ENCODE peak calls at places on chromosomes 5 and 9, in seven cellular contexts. E is AG09319, V is coronary artery, D is left cardiac atrium, U is iris pigment epithelial cell, L is AML-193, I is cardiac muscle cell. A is an unnamed sample.

GRCh38 chr9:93903886-93904648 is 51.1 kb downstream of the BARX1 start:
- DNase-seq in U (no peak), I (no peak), E (no peak), L (no peak), D (peak; percentile 10), V (peak; percentile 62), A (no peak)

GRCh38 chr9:93357649-93358048 is 93.8 kb upstream of the FAM120A start:
- DNase-seq in U (no peak), D (no peak), V (no peak), L (no peak), I (no peak), E (no peak), A (no peak)

GRCh38 chr5:150589791-150590601 is 50.5 kb upstream of the SYNPO start:
- DNase-seq in U (peak; percentile 52), D (peak; percentile 84), L (no peak), I (peak; percentile 59), E (peak; percentile 14), V (peak; percentile 89), A (peak; percentile 77)

GRCh38 chr5:39164016-39164415 is 55.3 kb downstream of the FYB1 start:
- DNase-seq in V (no peak), U (no peak), E (no peak), I (no peak), L (no peak), D (no peak), A (no peak)

GRCh38 chr9:75574569-75574968 is 315.9 kb upstream of the PCSK5 start:
- DNase-seq in U (no peak), I (no peak), E (no peak), V (no peak), D (no peak), L (no peak), A (no peak)

GRCh38 chr9:68704804-68705635 is at the start of gene PIP5K1B:
- DNase-seq in D (peak; percentile 79), L (peak; percentile 81), V (peak; percentile 79), E (no peak), U (peak; percentile 70), I (peak; percentile 87), A (peak; percentile 40)

GRCh38 chr5:90983148-90983547 is 400.0 kb downstream of the ARRDC3 start:
- DNase-seq in V (no peak), D (peak; percentile 20), U (peak; percentile 99), I (no peak), L (peak; percentile 79), E (no peak), A (peak; percentile 96)

GRCh38 chr5:8399471-8399870 is 530.5 kb downstream of the MTRR start:
- DNase-seq in D (no peak), E (no peak), U (no peak), V (no peak), I (no peak), L (no peak), A (no peak)

GRCh38 chr9:34310205-34310604 is 18.9 kb downstream of the KIF24 start:
- DNase-seq in V (no peak), I (no peak), E (no peak), U (peak; percentile 58), D (no peak), L (no peak), A (no peak)

GRCh38 chr5:173395257-173395932 is 67.2 kb upstream of the STC2 start:
- DNase-seq in E (no peak), U (peak; percentile 71), D (no peak), V (peak; percentile 62), L (no peak), I (peak; percentile 7), A (peak; percentile 58)

GRCh38 chr5:71455427-71456361 is at the start of gene BDP1:
- DNase-seq in D (peak; percentile 96), L (peak; percentile 80), U (peak; percentile 95), I (peak; percentile 96), V (peak; percentile 96), E (peak; percentile 73), A (peak; percentile 96)

GRCh38 chr5:168978015-168978414 is 322.9 kb downstream of the SLIT3 start:
- DNase-seq in I (no peak), D (no peak), L (no peak), E (peak; percentile 34), U (peak; percentile 10), V (no peak), A (peak; percentile 88)

GRCh38 chr5:50440651-50441478 is at the start of gene EMB:
- DNase-seq in D (peak; percentile 65), V (no peak), L (peak; percentile 58), I (peak; percentile 65), U (peak; percentile 1), E (no peak), A (peak; percentile 1)

GRCh38 chr5:179367491-179367890 is 22.2 kb upstream of the ADAMTS2 start:
- DNase-seq in D (no peak), V (no peak), E (no peak), U (no peak), I (no peak), L (no peak), A (no peak)

GRCh38 chr5:60700347-60700815 is 415 bp upstream of the DEPDC1B start:
- DNase-seq in L (no peak), V (no peak), E (no peak), D (no peak), I (no peak), U (no peak), A (peak; percentile 17)

A was measured in fibroblast of pulmonary artery.